ENCODE peak calls at places on chromosomes 3 and 15, in six cellular contexts. L, Z, J, Q, O and I are unnamed samples.
A peak's percentile ranks its signal among the peaks of the same experiment; 100 is the strongest.

GRCh38 chr3:169170456-169170855 is 493.1 kb downstream of the MECOM start:
- DNase-seq in Q (no peak), O (no peak), Z (no peak), J (no peak), L (no peak), I (no peak)

GRCh38 chr15:100663550-100664335 is 61.4 kb downstream of the ASB7 start:
- DNase-seq in J (no peak), Q (no peak), O (peak; percentile 15), L (no peak), Z (no peak), I (no peak)

GRCh38 chr3:172607305-172608121 is 84.3 kb upstream of the TNFSF10 start:
- DNase-seq in Q (no peak), Z (no peak), L (no peak), O (peak; percentile 92), J (no peak), I (no peak)

GRCh38 chr3:194330579-194330978 is 20.5 kb downstream of the CPN2 start:
- DNase-seq in J (no peak), L (no peak), Z (peak; percentile 53), Q (no peak), O (peak; percentile 75), I (no peak)

GRCh38 chr15:85406916-85407315 is 26.5 kb downstream of the AKAP13 start:
- DNase-seq in J (no peak), L (no peak), Z (no peak), O (peak; percentile 45), Q (no peak), I (no peak)

GRCh38 chr15:100601158-100601557 is 826 bp downstream of the LINS1 start:
- DNase-seq in Z (peak; percentile 3), Q (no peak), L (no peak), O (no peak), J (no peak), I (no peak)

GRCh38 chr3:42071720-42072582 is 19.2 kb upstream of the TRAK1 start:
- DNase-seq in O (peak; percentile 75), Z (no peak), Q (peak; percentile 63), J (peak; percentile 74), L (peak; percentile 75), I (peak; percentile 86)

GRCh38 chr3:25259871-25260270 is 168.2 kb upstream of the RARB start:
- DNase-seq in Q (no peak), L (no peak), J (no peak), O (no peak), Z (no peak), I (no peak)

GRCh38 chr3:7195934-7196333 is 335.0 kb downstream of the GRM7 start:
- DNase-seq in Q (no peak), L (no peak), O (no peak), J (no peak), Z (no peak), I (no peak)

GRCh38 chr3:39130693-39131265 is 22.6 kb downstream of the CSRNP1 start:
- DNase-seq in Z (no peak), J (no peak), O (no peak), Q (no peak), L (no peak), I (no peak)

GRCh38 chr15:60137711-60138396 is 133.7 kb downstream of the FOXB1 start:
- DNase-seq in O (no peak), J (no peak), Z (peak; percentile 43), Q (no peak), L (no peak), I (no peak)

GRCh38 chr15:73196113-73196512 is 143.8 kb downstream of the NEO1 start:
- DNase-seq in L (no peak), Q (no peak), J (no peak), O (peak; percentile 31), Z (no peak), I (no peak)

DNA sequence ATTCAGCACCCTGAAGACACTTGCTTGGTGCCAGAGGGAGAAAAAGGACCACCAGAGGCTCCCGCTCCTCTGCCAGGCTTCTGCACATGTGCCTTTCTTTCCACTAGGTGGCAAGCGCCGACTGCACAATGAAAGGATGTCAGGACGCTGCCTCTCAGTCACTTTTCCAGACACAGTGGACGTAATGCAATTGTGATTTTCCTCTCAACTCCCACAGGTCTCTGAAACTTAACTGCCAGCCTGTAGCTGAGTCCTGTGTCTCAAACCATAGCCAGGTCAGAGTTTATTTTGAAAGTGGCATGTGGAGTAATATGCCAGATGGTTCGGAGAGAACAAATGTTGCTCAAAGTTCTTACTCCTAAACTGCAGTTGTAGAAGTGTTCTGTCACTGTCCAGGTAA is 162.9 kb downstream of the ITPR1 start:
- DNase-seq in Z (peak; percentile 69), L (peak; percentile 30), O (peak; percentile 75), J (peak; percentile 43), Q (peak; percentile 59), I (peak; percentile 75)
- TF ChIP-seq CTCF in Z (peak; percentile 79), L (peak; percentile 66), O (peak; percentile 97), J (peak; percentile 79), Q (peak; percentile 60), I (peak; percentile 73)

GRCh38 chr3:189123595-189124387 is 48.0 kb upstream of the TPRG1 start:
- DNase-seq in L (no peak), Z (no peak), J (peak; percentile 19), O (no peak), Q (no peak), I (no peak)

GRCh38 chr3:189119947-189120346 is 51.8 kb upstream of the TPRG1 start:
- DNase-seq in Q (no peak), J (no peak), L (no peak), Z (no peak), O (no peak), I (no peak)

GRCh38 chr3:189122526-189123205 is 49.1 kb upstream of the TPRG1 start:
- DNase-seq in J (no peak), L (no peak), Q (no peak), O (no peak), Z (no peak), I (no peak)

GRCh38 chr3:189121088-189121487 is 50.7 kb upstream of the TPRG1 start:
- DNase-seq in Q (no peak), O (no peak), J (no peak), Z (no peak), L (no peak), I (no peak)

DNA sequence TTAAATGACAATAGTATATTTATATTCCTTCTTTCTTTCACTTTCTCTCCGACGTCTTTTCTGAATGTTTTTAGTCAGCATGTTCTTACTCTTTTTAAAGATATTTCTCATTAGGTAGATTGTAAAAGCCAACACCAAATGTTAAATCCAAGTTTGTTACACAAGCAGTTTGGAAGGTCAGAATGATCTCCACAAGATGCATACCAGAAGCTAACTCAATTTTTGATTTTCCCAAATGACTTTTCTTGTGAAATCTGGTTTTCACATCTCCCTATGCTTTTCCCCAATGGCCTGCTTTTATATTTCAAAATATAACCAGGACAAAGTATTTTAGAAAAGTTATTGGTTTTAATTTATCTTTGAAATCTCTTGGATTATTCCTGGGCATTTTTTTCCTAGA is 49.7 kb upstream of the TPRG1 start:
- DNase-seq in Q (no peak), O (no peak), Z (no peak), J (no peak), L (no peak), I (no peak)
- H3K4me1 ChIP-seq in Q (peaks cover 3% of the 10 kb centered on the region), O (no peaks in the 10 kb centered on the region), Z (no peaks in the 10 kb centered on the region), J (peaks cover 41% of the 10 kb centered on the region), L (peaks cover 3% of the 10 kb centered on the region), I (peaks cover 9% of the 10 kb centered on the region)

GRCh38 chr15:61530769-61531168 is 301.7 kb upstream of the RORA start:
- DNase-seq in L (no peak), O (no peak), Z (no peak), J (no peak), Q (no peak), I (no peak)
- TF ChIP-seq CTCF in L (no peak), O (no peak), Z (no peak), J (no peak), Q (no peak), I (no peak)

DNA sequence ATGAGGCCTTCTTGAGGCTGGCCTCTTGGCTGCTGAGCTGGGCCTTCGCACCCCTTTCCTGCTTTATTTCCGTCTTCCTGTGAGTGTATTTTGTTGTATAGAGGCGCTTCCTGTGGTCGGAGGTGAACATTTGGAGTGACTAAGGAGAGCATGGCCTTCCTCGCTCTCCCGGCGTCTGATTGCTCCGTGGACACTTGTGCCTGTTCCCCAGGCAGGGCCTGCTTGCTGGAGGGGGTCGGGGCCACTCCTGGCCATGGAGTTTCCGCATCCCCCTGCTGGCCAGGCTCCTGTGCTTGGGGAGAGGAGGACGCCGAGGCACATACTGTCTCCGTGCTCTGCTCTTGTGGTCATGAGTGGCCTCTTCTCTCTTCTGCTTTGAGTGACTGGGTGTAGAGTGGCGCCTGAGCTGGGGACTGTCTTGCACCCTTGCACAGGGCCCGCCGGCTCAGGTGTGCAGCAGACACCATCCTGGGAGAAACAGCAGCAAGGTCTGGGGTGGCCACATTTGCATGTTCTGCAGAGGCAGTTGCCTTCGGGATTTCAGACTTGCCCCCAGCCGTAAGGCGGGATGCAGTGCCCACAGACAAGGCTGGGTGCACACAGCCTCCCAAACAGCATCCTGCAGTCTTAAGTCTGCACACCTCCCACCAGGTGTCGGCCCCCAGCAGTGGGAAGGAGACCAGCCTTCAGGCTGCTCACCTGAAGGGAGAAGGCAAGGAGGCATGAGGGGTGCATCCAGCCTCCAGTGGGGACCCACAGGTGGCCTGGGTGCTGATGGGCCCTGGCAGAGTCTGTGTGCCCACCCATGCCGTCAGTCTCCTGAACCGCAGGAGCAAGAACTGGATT is 16.4 kb downstream of the KLF13 start:
- DNase-seq in Q (no peak), J (no peak), Z (no peak), L (no peak), O (no peak), I (no peak)
- H3K4me1 ChIP-seq in Q (peaks cover 26% of the 10 kb centered on the region), J (peaks cover 85% of the 10 kb centered on the region), Z (no peaks in the 10 kb centered on the region), L (peaks cover 86% of the 10 kb centered on the region), O (peaks cover 16% of the 10 kb centered on the region), I (peaks cover 31% of the 10 kb centered on the region)

DNA sequence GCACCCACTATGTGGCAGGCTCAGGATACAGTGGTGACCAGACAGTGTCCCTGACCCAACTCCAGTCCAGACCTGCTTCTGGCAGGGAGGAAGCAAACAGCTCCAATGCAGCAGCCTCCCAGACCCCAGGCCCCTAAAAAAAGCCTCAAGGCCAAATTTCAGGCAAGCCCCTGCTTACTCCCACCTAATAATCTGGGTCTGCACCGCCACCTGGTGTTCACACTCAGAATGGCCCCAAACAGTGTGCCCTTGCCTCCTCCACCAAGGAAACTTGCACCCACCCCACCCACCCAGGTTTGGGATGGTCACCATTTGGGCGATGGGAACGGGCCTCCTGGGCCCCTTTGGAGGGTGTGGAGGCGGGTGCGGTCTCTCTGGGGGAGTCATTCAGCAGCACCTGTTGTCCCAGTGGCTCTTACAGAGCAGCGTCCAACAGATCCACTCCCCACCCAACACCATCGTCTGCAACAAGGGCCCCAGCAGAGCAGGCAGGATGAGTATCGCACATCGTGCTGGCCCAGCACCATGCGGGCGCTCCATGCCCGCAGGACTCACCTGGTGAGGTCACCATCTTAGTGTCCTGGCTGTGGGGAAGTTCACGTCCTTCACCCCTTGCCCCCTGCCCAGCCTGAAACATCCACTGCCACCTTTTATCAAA is 17.3 kb downstream of the C3orf18 start:
- DNase-seq in L (peak; percentile 52), Q (peak; percentile 60), Z (peak; percentile 63), J (peak; percentile 49), O (peak; percentile 20), I (no peak)
- TF ChIP-seq CTCF in L (peak; percentile 38), Q (peak; percentile 26), Z (peak; percentile 72), J (peak; percentile 70), O (peak; percentile 62), I (peak; percentile 67)

GRCh38 chr3:12577379-12577778 is 20.5 kb downstream of the MKRN2 start:
- DNase-seq in J (no peak), L (no peak), O (no peak), Z (no peak), Q (no peak), I (no peak)
- H3K4me1 ChIP-seq in J (no peaks in the 10 kb centered on the region), L (peaks cover 3% of the 10 kb centered on the region), O (peaks cover 29% of the 10 kb centered on the region), Z (no peaks in the 10 kb centered on the region), Q (no peaks in the 10 kb centered on the region), I (peaks cover 2% of the 10 kb centered on the region)